ENCODE peak calls at places on chromosome 7, in five cellular contexts. J is epithelial cell of esophagus, E is Calu3, U is astrocyte of the cerebellum, F is uterus. P is an unnamed sample.

GRCh38 chr7:28096713-28097112 is 83.9 kb downstream of the JAZF1 start:
- DNase-seq in J (peak), E (peak), U (peak), F (peak), P (peak)

GRCh38 chr7:96143495-96144259 is 178.2 kb downstream of the SLC25A13 start:
- DNase-seq in J (no peak), E (no peak), U (no peak), F (no peak), P (no peak)

GRCh38 chr7:18558910-18559309 is 63.4 kb downstream of the HDAC9 start:
- DNase-seq in J (peak), E (no peak), U (no peak), F (no peak), P (no peak)

GRCh38 chr7:22651534-22652243 is 75.3 kb upstream of the IL6 start:
- DNase-seq in J (peak), E (peak), U (peak), F (no peak), P (no peak)

GRCh38 chr7:112101083-112101846 is 104.9 kb downstream of the DOCK4 start:
- DNase-seq in J (no peak), E (no peak), U (no peak), F (no peak), P (no peak)

GRCh38 chr7:157986051-157986450 is 601.6 kb downstream of the PTPRN2 start:
- DNase-seq in J (no peak), E (no peak), U (no peak), F (no peak), P (no peak)

GRCh38 chr7:2894118-2894940 is 50.2 kb upstream of the GNA12 start:
- DNase-seq in J (no peak), E (no peak), U (no peak), F (no peak), P (no peak)

GRCh38 chr7:112212516-112213036 is 6.1 kb downstream of the ZNF277 start:
- DNase-seq in J (no peak), E (no peak), U (no peak), F (no peak), P (no peak)

GRCh38 chr7:143408686-143409551 is at the start of gene EPHA1:
- DNase-seq in J (peak), E (peak), U (no peak), F (no peak), P (no peak)

GRCh38 chr7:45985902-45986301 is 64.8 kb upstream of the IGFBP3 start:
- DNase-seq in J (peak), E (peak), U (no peak), F (no peak), P (no peak)

GRCh38 chr7:27123021-27123476 is 7.5 kb downstream of the HOXA4 start:
- DNase-seq in J (no peak), E (peak), U (no peak), F (no peak), P (no peak)

GRCh38 chr7:118845787-118846186 is 621.3 kb downstream of the ANKRD7 start:
- DNase-seq in J (no peak), E (no peak), U (no peak), F (no peak), P (no peak)

GRCh38 chr7:117502338-117502737 is 22.5 kb downstream of the CFTR start:
- DNase-seq in J (no peak), E (no peak), U (no peak), F (no peak), P (no peak)

GRCh38 chr7:3493499-3493898 is 192.4 kb downstream of the SDK1 start:
- DNase-seq in J (peak), E (no peak), U (peak), F (no peak), P (no peak)

GRCh38 chr7:376306-376969 is 86.5 kb downstream of the FOXL3 start:
- DNase-seq in J (peak), E (no peak), U (no peak), F (peak), P (no peak)

GRCh38 chr7:378551-379455 is 88.8 kb downstream of the FOXL3 start:
- DNase-seq in J (no peak), E (no peak), U (no peak), F (peak), P (no peak)

GRCh38 chr7:379456-380225 is 89.7 kb downstream of the FOXL3 start:
- DNase-seq in J (no peak), E (no peak), U (no peak), F (peak), P (no peak)

GRCh38 chr7:377069-378040 is 87.4 kb downstream of the FOXL3 start:
- DNase-seq in J (no peak), E (no peak), U (no peak), F (peak), P (no peak)

GRCh38 chr7:378041-378420 is 88.1 kb downstream of the FOXL3 start:
- DNase-seq in J (no peak), E (no peak), U (no peak), F (peak), P (no peak)
- TF ChIP-seq CTCF in J (no peak), E (no peak), U (no peak), F (no peak), P (no peak)

GRCh38 chr7:149764481-149765398 is 8.6 kb downstream of the ZNF467 start:
- DNase-seq in J (peak), E (no peak), U (no peak), F (no peak), P (no peak)
- TF ChIP-seq CTCF in J (peak), E (no peak), U (peak), F (no peak), P (no peak)

DNA sequence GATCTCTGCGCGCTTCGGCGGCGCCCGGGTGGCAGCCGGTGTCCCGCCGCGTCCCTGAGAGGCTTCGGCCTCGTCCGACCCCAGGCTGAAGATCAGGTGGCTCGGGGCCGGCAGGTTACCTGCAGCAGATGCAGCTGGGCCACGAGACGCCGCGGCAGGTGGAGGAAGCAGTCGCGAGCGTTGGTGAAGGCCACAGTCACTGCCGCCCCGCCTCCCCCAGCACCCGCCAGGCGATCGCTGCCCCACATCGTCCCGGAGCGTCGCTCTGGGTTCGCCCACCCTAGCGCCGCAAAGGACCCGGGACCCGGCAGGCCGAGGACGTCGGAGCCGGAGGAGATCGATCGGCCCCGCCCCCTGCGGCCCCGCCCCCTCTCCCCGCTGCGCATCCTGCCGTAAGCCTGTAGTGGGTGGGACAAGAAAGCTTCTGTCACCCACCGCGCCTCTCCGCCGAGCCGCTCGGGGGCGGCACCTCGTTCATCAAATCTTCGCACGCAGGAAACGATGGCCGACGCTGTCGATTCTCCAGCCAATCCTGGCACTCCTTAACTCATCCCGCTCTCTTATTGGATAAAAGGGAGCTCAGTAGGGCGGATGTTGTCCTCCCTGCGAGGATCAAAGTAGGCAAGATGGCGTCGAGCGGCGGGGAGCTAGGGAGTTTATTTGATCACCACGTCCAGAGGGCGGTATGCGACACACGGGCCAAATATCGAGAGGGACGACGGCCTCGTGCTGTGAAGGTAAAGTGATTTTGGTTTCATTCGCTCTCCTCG is at the start of the genes PEX1 and RBM48:
- DNase-seq in J (peak), E (peak), U (peak), F (peak), P (peak)
- TF ChIP-seq CTCF in J (peak), E (no peak), U (no peak), F (peak), P (peak)

DNA sequence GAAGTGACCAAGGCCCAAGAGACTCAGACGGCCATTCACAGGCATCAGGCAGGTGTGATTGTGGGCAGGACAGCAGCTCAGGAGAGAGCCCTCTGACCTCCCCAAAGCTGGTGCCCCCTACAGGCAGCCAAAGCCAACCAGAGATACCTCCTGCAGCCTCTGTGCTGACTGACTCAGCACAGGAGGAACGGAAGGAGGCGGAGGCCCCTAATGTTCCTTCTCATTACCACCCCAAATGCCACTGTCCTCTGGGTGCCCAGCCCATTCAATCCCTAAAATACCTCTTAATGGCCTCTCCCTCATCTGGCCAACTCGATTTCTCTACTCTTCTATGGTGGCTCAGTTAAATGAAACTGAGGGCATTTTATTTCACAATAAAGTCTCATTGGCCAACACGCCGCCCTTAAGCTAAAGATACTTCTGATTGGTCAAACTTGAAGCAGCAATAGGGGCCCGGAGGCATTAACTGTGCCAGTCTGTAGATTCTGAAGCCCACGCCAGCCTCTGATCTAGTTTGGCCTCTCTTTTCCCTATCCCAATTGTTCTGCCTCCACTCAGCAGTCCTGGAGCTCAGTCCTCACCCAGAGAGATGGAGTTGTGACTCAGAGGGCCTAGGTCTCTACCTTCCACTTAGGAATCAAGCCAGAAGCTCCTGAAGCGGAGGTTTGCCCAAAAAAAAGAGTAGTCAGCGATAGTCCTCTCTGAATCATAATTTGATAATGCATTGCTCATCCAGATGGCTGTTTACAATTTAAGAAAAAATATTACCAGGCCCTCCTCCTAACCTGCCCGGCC is 1.2 kb downstream of the CYREN start:
- DNase-seq in J (peak), E (peak), U (no peak), F (no peak), P (no peak)
- TF ChIP-seq CTCF in J (peak), E (peak), U (peak), F (no peak), P (peak)

GRCh38 chr7:7681191-7681935 is 37.0 kb downstream of the RPA3 start:
- DNase-seq in J (peak), E (peak), U (peak), F (no peak), P (peak)
- TF ChIP-seq CTCF in J (peak), E (peak), U (peak), F (peak), P (peak)

GRCh38 chr7:32586291-32587221 is 91.3 kb downstream of the AVL9 start:
- DNase-seq in J (peak), E (no peak), U (peak), F (no peak), P (peak)

GRCh38 chr7:32592721-32593120 is 97.4 kb downstream of the AVL9 start:
- DNase-seq in J (no peak), E (no peak), U (no peak), F (no peak), P (no peak)

GRCh38 chr7:32591938-32592337 is 96.6 kb downstream of the AVL9 start:
- DNase-seq in J (no peak), E (no peak), U (no peak), F (no peak), P (no peak)

GRCh38 chr7:32587431-32587948 is 92.2 kb downstream of the AVL9 start:
- DNase-seq in J (peak), E (no peak), U (peak), F (no peak), P (no peak)

DNA sequence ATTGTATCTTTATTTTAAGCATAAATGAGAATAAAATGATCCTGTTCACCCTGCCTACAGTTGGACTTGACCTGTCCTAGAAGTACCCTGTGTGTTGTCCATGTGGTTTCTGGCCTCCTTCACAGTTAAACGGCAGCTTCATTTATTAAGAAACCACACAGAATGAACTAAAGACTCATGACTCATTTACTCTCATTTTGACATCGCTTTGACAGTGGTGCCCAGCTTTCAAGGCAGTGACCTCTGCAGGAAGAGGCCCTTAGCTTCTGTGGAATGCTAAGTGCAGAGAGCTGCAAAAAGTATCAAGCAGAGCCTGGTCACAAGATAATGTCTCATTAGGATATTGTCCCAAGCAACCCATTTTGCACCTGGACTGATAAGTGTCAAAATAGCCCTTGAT is 93.4 kb downstream of the AVL9 start:
- DNase-seq in J (peak), E (no peak), U (peak), F (no peak), P (no peak)
- TF ChIP-seq CTCF in J (no peak), E (no peak), U (no peak), F (no peak), P (peak)

DNA sequence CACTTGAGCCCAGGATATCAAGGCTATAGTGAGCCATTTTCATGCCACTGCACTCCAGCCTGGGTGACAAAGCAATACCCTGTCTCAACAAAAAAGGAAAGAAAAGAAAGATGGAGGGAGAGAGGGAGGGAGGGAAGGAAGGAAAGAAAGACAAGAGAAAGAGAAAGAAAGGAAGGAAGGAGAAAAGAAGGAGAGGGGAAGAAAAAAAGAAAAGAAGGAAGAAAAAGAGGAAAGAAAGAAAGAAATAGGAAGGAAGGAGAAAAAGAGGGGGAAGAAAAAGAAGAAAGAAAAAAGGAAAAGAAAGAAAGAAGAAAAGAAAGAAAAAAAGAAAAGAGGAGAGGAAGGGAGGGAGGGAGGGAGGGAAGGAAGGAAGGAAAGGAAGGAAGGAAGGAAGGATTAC is 321.5 kb upstream of the CNTNAP2 start:
- DNase-seq in J (no peak), E (no peak), U (no peak), F (no peak), P (no peak)
- TF ChIP-seq CTCF in J (no peak), E (no peak), U (no peak), F (no peak), P (no peak)

DNA sequence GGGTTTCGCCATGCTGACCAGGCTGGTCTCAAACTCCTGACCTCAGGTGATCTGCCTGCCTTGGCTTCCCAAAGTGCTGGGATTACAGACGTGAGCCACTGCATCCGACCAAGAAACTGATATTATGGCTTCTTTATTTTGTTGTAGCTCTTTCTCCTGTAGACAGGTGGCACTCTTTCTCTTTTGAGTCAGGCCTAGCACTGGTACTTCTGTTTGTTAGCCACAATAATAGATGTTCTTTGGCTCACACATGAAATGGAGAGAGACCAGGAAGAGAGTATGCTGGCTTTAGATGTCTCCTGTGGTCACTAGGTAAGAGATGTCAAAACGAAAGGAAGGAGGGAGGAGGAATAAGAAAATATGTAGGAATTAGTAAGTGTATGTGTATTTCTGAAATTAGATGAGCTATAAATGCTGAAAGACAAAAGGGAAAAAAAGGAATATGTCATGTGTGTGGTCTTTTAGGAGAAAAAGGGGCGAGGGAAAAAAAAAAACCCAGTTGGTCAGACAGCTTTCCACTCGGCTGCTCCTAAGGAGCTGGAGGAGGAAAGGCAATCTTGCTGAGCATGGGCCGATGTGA is 78.7 kb downstream of the CLEC2L start:
- DNase-seq in J (peak), E (no peak), U (peak), F (no peak), P (no peak)
- TF ChIP-seq CTCF in J (peak), E (peak), U (peak), F (peak), P (peak)

DNA sequence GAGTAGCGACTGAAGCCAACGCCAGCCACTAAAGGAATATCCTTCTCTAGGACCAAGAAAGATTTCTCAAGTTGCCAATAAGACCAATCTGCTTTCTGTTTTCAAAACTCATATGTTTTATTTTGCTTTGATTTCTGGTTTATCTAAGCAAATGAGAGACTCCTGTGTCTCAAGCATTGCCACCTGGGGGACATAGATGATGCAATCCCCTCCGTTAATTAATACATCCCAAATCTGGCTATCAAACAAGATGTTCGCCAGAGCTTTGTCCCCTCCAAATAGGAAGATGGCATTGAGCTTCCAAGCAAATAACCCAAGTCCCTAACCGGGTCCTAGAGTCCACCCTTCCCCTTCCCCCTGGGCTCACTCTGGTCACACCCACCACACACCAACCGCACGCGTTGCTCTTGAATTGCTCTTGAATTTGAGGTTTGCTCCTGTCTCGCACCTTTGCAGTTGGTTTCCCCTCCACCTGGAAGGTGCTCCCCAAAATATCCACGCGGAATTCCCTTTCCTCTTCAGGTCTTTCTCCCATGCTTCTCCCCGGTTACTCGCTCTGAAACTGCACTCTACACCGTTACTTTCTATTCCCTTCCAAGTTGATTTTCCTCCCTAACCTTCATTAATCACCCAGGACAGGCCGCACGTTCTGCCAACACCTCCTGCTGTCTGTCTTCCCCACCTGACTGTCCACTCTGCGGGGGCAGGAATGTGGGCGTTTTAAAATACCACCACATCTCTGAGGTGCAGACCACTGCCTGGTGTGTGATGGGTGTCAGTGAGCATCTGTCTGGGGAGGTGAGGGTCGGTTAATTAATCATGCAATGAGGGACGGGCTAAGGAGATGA is 64.1 kb upstream of the RNF32 start:
- DNase-seq in J (no peak), E (no peak), U (no peak), F (no peak), P (no peak)
- TF ChIP-seq CTCF in J (no peak), E (no peak), U (no peak), F (no peak), P (no peak)

GRCh38 chr7:87317691-87318245 is 27.7 kb upstream of the CROT start:
- DNase-seq in J (peak), E (no peak), U (no peak), F (no peak), P (no peak)

GRCh38 chr7:87316846-87317545 is 28.5 kb upstream of the CROT start:
- DNase-seq in J (peak), E (no peak), U (peak), F (no peak), P (peak)

GRCh38 chr7:87316097-87316700 is 29.3 kb upstream of the CROT start:
- DNase-seq in J (peak), E (no peak), U (no peak), F (no peak), P (no peak)

GRCh38 chr7:87318741-87319140 is 26.7 kb upstream of the CROT start:
- DNase-seq in J (peak), E (no peak), U (no peak), F (no peak), P (no peak)
- TF ChIP-seq CTCF in J (peak), E (no peak), U (no peak), F (no peak), P (no peak)